ENCODE peak calls at places on chromosomes 5 and 9, in eight cellular contexts. U is foreskin keratinocyte; Z is GM13976; T is H54; X is HFFc6; Y is naive thymus-derived CD8-positive, alpha-beta T cell; C is H9; A is endothelial cell of umbilical vein. J is an unnamed sample.

GRCh38 chr9:38211002-38211401 is 142.0 kb upstream of the SHB start:
- DNase-seq in U (no peak), Z (no peak), T (no peak), X (no peak), Y (no peak), C (no peak), A (no peak), J (no peak)

GRCh38 chr9:112754578-112754977 is 4.0 kb downstream of the SNX30 start:
- DNase-seq in U (peak; percentile 84), Z (peak; percentile 57), T (no peak), X (peak; percentile 63), Y (peak; percentile 10), C (no peak), A (no peak), J (no peak)

GRCh38 chr5:67028981-67029380 is 167.6 kb downstream of the CD180 start:
- DNase-seq in U (no peak), Z (no peak), T (no peak), X (no peak), Y (no peak), C (no peak), A (no peak), J (no peak)

GRCh38 chr9:5832093-5832542 is 799 bp downstream of the ERMP1 start:
- DNase-seq in U (no peak), Z (peak; percentile 62), T (no peak), X (no peak), Y (peak; percentile 24), C (no peak), A (peak; percentile 25), J (no peak)

GRCh38 chr9:123713282-123713681 is 216.6 kb downstream of the DENND1A start:
- DNase-seq in U (no peak), Z (no peak), T (no peak), X (no peak), Y (no peak), C (no peak), A (no peak), J (no peak)

GRCh38 chr5:139481122-139481533 is 1.4 kb downstream of the STING1 start:
- DNase-seq in U (peak; percentile 26), Z (peak; percentile 15), T (no peak), X (no peak), Y (no peak), C (no peak), A (peak; percentile 10), J (no peak)

GRCh38 chr5:57319633-57320032 is 145.8 kb downstream of the GPBP1 start:
- DNase-seq in U (no peak), Z (no peak), T (no peak), X (no peak), Y (no peak), C (no peak), A (no peak), J (no peak)

GRCh38 chr5:124468671-124469411 is 277.6 kb downstream of the ZNF608 start:
- DNase-seq in U (no peak), Z (no peak), T (no peak), X (no peak), Y (no peak), C (peak; percentile 39), A (no peak), J (no peak)

GRCh38 chr5:39588176-39588575 is 163.4 kb upstream of the DAB2 start:
- DNase-seq in U (no peak), Z (no peak), T (no peak), X (no peak), Y (no peak), C (no peak), A (no peak), J (no peak)

GRCh38 chr5:172607213-172607793 is 33.8 kb upstream of the NEURL1B start:
- DNase-seq in U (no peak), Z (no peak), T (no peak), X (no peak), Y (no peak), C (peak; percentile 3), A (no peak), J (no peak)

GRCh38 chr9:130879863-130880411 is 16.7 kb downstream of the QRFP start:
- DNase-seq in U (no peak), Z (no peak), T (no peak), X (no peak), Y (no peak), C (no peak), A (no peak), J (no peak)

GRCh38 chr5:78765756-78766411 is 117.3 kb upstream of the LHFPL2 start:
- DNase-seq in U (no peak), Z (no peak), T (no peak), X (no peak), Y (no peak), C (no peak), A (no peak), J (no peak)

GRCh38 chr9:37528652-37529072 is 42.9 kb downstream of the POLR1E start:
- DNase-seq in U (no peak), Z (no peak), T (no peak), X (no peak), Y (no peak), C (no peak), A (no peak), J (no peak)

GRCh38 chr9:136021171-136021890 is 60.2 kb upstream of the UBAC1 start:
- DNase-seq in U (no peak), Z (no peak), T (no peak), X (no peak), Y (no peak), C (peak; percentile 56), A (no peak), J (no peak)

GRCh38 chr5:116528519-116529234 is 45.9 kb downstream of the SEMA6A start:
- DNase-seq in U (no peak), Z (no peak), T (no peak), X (no peak), Y (no peak), C (no peak), A (no peak), J (no peak)

GRCh38 chr9:18142964-18143363 is 331.0 kb upstream of the ADAMTSL1 start:
- DNase-seq in U (no peak), Z (no peak), T (no peak), X (no peak), Y (no peak), C (no peak), A (peak; percentile 2), J (no peak)

GRCh38 chr5:10424124-10424731 is 17.5 kb upstream of the ROPN1L start:
- DNase-seq in U (no peak), Z (no peak), T (no peak), X (peak; percentile 38), Y (peak; percentile 18), C (peak; percentile 39), A (peak; percentile 42), J (no peak)

GRCh38 chr5:44150075-44150723 is 239.0 kb downstream of the FGF10 start:
- DNase-seq in U (no peak), Z (no peak), T (no peak), X (no peak), Y (no peak), C (no peak), A (no peak), J (no peak)

GRCh38 chr5:122858451-122858850 is 13.0 kb downstream of the SNX24 start:
- DNase-seq in U (peak; percentile 65), Z (no peak), T (no peak), X (no peak), Y (no peak), C (no peak), A (peak; percentile 92), J (no peak)

GRCh38 chr5:178519155-178519554 is 71.0 kb downstream of the COL23A1 start:
- DNase-seq in U (no peak), Z (no peak), T (no peak), X (no peak), Y (no peak), C (no peak), A (no peak), J (no peak)

GRCh38 chr5:127696688-127697087 is 6.5 kb upstream of the CCDC192 start:
- DNase-seq in U (no peak), Z (no peak), T (no peak), X (peak; percentile 37), Y (no peak), C (no peak), A (no peak), J (no peak)

GRCh38 chr9:2119490-2120046 is 104.4 kb downstream of the SMARCA2 start:
- DNase-seq in U (no peak), Z (no peak), T (no peak), X (no peak), Y (no peak), C (no peak), A (no peak), J (no peak)